ENCODE peak calls at places on chromosomes 2 and 18, in ten cellular contexts. E is tibial artery; P is B cell; F is activated effector memory CD4-positive, alpha-beta T cell treated with Interleukin-2 at 50 U/mL for 16 hours; I is GM20000; Y is frontal cortex; M is NCI-H1417; J is activated CD8-positive, alpha-beta T cell treated with anti-CD3 and anti-CD28 coated beads, Interleukin-2, amount 10 ng/mL, durations not matched to agents 7 days and 5 days; C is H7; H is NCI-H1092 treated with DMSO at 0.1 percent for 48 hours. S is an unnamed sample.

GRCh38 chr18:57915241-57915640 is 112.1 kb upstream of the ATP8B1 start:
- DNase-seq in F (no peak), J (no peak), M (peak), P (no peak), H (peak), Y (no peak), E (no peak), I (no peak), C (no peak), S (no peak)

GRCh38 chr2:24682357-24682756 is 110.8 kb downstream of the PTRHD1 start:
- DNase-seq in P (no peak), C (no peak), M (no peak), E (no peak), H (no peak), J (no peak), F (no peak), I (no peak), Y (no peak), S (no peak)

GRCh38 chr2:197822333-197822732 is 17.9 kb downstream of the PLCL1 start:
- DNase-seq in H (no peak), C (no peak), E (no peak), Y (no peak), M (peak), P (no peak), F (no peak), I (no peak), J (no peak), S (no peak)

GRCh38 chr2:33145459-33145858 is 198.7 kb downstream of the LTBP1 start:
- DNase-seq in Y (no peak), P (no peak), H (no peak), J (no peak), I (no peak), M (no peak), E (no peak), C (no peak), F (no peak), S (no peak)

GRCh38 chr18:78632111-78632541 is 347.5 kb upstream of the SALL3 start:
- DNase-seq in C (peak), Y (no peak), E (no peak), H (no peak), P (no peak), J (no peak), I (no peak), M (no peak), F (no peak), S (no peak)

GRCh38 chr2:62152000-62152399 is 43.9 kb upstream of the B3GNT2 start:
- DNase-seq in P (no peak), C (no peak), M (no peak), H (no peak), E (no peak), J (no peak), Y (no peak), I (no peak), F (no peak), S (no peak)

GRCh38 chr2:187547353-187547979 is 6.8 kb downstream of the TFPI start:
- DNase-seq in M (no peak), P (no peak), Y (no peak), H (no peak), F (no peak), I (no peak), J (no peak), E (peak), C (no peak), S (peak)

GRCh38 chr2:25377822-25378421 is 36.2 kb upstream of the DNMT3A start:
- DNase-seq in H (no peak), E (no peak), P (no peak), M (no peak), J (no peak), F (no peak), Y (no peak), C (peak), I (no peak), S (no peak)

GRCh38 chr18:77110936-77111335 is 21.6 kb downstream of the MBP start:
- DNase-seq in F (no peak), M (no peak), J (no peak), P (no peak), Y (no peak), C (no peak), I (no peak), E (no peak), H (no peak), S (no peak)

GRCh38 chr2:69692424-69692823 is 48.9 kb upstream of the AAK1 start:
- DNase-seq in E (no peak), M (no peak), Y (no peak), I (no peak), H (no peak), C (no peak), P (no peak), J (no peak), F (no peak), S (no peak)

S was measured in tibial nerve.